ENCODE peak calls at places on chromosomes 3 and 15, in four cellular contexts. One of them, this sample, is unnamed.
A peak's percentile ranks its signal among the peaks of the same experiment; 100 is the strongest.

GRCh38 chr3:101281616-101282015 is 38.8 kb downstream of the IMPG2 start:
- DNase-seq in brain microvascular endothelial cell: no peak
- DNase-seq in fibroblast of mammary gland: no peak
- DNase-seq in WTC11: no peak
- DNase-seq in this sample: no peak

GRCh38 chr15:69552057-69552815 is 99.6 kb downstream of the RPLP1 start:
- DNase-seq in WTC11: no peak
- DNase-seq in fibroblast of mammary gland: no peak
- DNase-seq in brain microvascular endothelial cell: no peak
- DNase-seq in this sample: no peak

GRCh38 chr3:52441772-52442332 is 3.1 kb downstream of the SEMA3G start:
- DNase-seq in brain microvascular endothelial cell: no peak
- DNase-seq in fibroblast of mammary gland: no peak
- DNase-seq in WTC11: no peak
- DNase-seq in this sample: no peak

GRCh38 chr3:119352863-119353527 is 58.8 kb downstream of the ARHGAP31 start:
- DNase-seq in brain microvascular endothelial cell: peak; percentile 59
- DNase-seq in fibroblast of mammary gland: peak; percentile 69
- DNase-seq in WTC11: no peak
- DNase-seq in this sample: peak; percentile 23

GRCh38 chr3:159855599-159856495 is 132.8 kb upstream of the IL12A start:
- DNase-seq in WTC11: no peak
- DNase-seq in brain microvascular endothelial cell: no peak
- DNase-seq in fibroblast of mammary gland: peak; percentile 67
- DNase-seq in this sample: no peak

GRCh38 chr3:8607285-8608040 is 37.1 kb downstream of the SSUH2 start:
- DNase-seq in WTC11: peak; percentile 46
- DNase-seq in fibroblast of mammary gland: peak; percentile 78
- DNase-seq in brain microvascular endothelial cell: peak; percentile 80
- DNase-seq in this sample: no peak

GRCh38 chr3:177357352-177358084 is 160.2 kb upstream of the TBL1XR1 start:
- DNase-seq in brain microvascular endothelial cell: peak; percentile 88
- DNase-seq in WTC11: no peak
- DNase-seq in fibroblast of mammary gland: peak; percentile 90
- DNase-seq in this sample: peak; percentile 29

GRCh38 chr15:80242132-80242769 is 9.8 kb downstream of the CTXND1 start:
- DNase-seq in brain microvascular endothelial cell: no peak
- DNase-seq in WTC11: peak; percentile 73
- DNase-seq in fibroblast of mammary gland: peak; percentile 31
- DNase-seq in this sample: peak; percentile 25

GRCh38 chr15:85750319-85750806 is 44.4 kb downstream of the KLHL25 start:
- DNase-seq in fibroblast of mammary gland: peak; percentile 59
- DNase-seq in WTC11: no peak
- DNase-seq in brain microvascular endothelial cell: peak; percentile 18
- DNase-seq in this sample: no peak

GRCh38 chr15:72249138-72249825 is 18.3 kb upstream of the PKM start:
- DNase-seq in brain microvascular endothelial cell: no peak
- DNase-seq in WTC11: no peak
- DNase-seq in fibroblast of mammary gland: no peak
- DNase-seq in this sample: no peak

GRCh38 chr15:67433495-67434099 is 87.3 kb upstream of the C15orf61 start:
- DNase-seq in WTC11: peak; percentile 65
- DNase-seq in brain microvascular endothelial cell: peak; percentile 48
- DNase-seq in fibroblast of mammary gland: peak; percentile 69
- DNase-seq in this sample: peak; percentile 49

GRCh38 chr3:141830508-141830907 is 45.9 kb upstream of the ATP1B3 start:
- DNase-seq in fibroblast of mammary gland: no peak
- DNase-seq in brain microvascular endothelial cell: no peak
- DNase-seq in WTC11: no peak
- DNase-seq in this sample: no peak
- TF ChIP-seq CTCF in fibroblast of mammary gland: no peak
- TF ChIP-seq CTCF in brain microvascular endothelial cell: no peak
- TF ChIP-seq CTCF in WTC11: no peak
- TF ChIP-seq CTCF in this sample: no peak

GRCh38 chr15:95176794-95177577 is 945.6 kb downstream of the MCTP2 start:
- DNase-seq in fibroblast of mammary gland: no peak
- DNase-seq in brain microvascular endothelial cell: no peak
- DNase-seq in WTC11: no peak
- DNase-seq in this sample: no peak
- TF ChIP-seq CTCF in fibroblast of mammary gland: no peak
- TF ChIP-seq CTCF in brain microvascular endothelial cell: no peak
- TF ChIP-seq CTCF in WTC11: no peak
- TF ChIP-seq CTCF in this sample: no peak

GRCh38 chr3:50971487-50971924 is 296.8 kb downstream of the DOCK3 start:
- DNase-seq in WTC11: peak; percentile 48
- DNase-seq in fibroblast of mammary gland: peak; percentile 47
- DNase-seq in brain microvascular endothelial cell: peak; percentile 28
- DNase-seq in this sample: peak; percentile 60
- TF ChIP-seq CTCF in WTC11: peak; percentile 90
- TF ChIP-seq CTCF in fibroblast of mammary gland: peak; percentile 80
- TF ChIP-seq CTCF in brain microvascular endothelial cell: peak; percentile 84
- TF ChIP-seq CTCF in this sample: peak; percentile 90

DNA sequence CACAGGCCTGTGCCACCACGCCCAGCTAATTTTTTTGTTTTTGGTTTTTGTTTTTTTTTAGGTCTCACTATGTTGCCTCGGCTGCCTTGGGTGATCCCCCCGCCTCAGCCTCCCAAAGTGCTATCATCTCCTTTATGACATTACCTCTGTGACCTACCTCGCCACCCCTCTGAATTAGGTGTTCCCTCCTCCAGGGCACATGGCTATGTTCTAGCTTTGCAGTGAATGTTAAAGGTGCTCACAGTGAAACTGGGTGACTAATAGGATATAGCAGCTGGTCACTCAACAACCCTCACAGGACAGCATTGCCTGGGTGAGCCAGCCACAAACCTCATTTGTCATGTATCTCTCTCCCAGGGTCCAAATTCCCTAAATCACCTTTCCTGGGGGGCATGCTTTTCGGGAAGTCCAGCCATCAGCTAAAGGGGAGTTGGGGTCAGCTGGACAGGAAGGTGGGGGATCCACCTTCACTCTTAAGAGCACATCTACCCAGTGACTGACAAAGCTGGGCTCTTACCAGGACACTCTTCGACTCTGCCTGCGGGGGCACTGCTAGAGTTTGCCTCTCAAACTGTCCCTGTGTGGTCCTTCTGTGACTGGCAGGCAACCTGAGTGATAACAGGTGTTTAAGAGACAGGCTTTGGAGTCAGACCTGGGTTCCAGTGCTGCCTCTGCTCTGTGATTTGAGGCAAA is 1.6 kb upstream of the TTLL3 start:
- DNase-seq in fibroblast of mammary gland: peak; percentile 44
- DNase-seq in brain microvascular endothelial cell: peak; percentile 28
- DNase-seq in WTC11: peak; percentile 64
- DNase-seq in this sample: peak; percentile 79
- TF ChIP-seq CTCF in fibroblast of mammary gland: peak; percentile 37
- TF ChIP-seq CTCF in brain microvascular endothelial cell: peak; percentile 59
- TF ChIP-seq CTCF in WTC11: no peak
- TF ChIP-seq CTCF in this sample: peak; percentile 55

DNA sequence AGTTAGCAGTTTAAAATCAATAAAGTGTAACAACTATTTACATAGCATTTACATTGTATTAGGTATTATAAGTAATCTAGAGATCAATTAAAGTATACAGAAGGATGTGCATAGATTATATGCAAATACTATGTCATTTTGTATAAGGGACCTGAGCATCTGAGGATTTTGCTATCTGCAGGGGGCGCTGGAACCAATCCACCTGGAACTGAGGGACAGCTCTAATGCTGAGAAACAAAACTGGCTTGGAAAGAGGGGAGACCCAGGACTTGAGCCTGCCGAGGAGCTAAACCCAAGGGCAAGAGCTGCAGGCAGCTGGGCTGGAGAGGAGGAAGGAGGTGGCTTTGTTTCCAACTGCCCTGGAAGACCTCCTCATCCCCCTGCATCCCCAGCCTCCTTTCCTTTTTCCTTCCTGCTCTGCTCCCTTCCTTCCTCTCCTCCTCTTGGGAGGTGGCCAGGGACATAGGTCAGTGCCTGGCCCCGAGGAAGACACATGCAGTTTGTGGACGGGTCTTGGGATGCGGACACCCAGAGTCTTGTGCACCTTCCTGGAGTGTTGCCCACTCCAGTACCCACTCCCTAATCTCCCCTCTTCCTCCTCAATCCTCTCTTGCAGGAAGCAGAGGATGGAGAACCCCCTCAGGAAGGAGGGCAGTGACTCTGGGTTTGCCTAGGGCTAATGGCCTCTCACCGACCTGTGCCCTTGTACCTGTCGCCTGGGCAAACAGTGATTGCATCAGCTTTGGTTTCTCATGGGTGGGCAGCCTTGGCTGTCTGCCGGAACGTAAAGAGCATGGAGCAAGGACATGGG is 826 bp upstream of the RTP3 start:
- DNase-seq in WTC11: peak; percentile 71
- DNase-seq in fibroblast of mammary gland: no peak
- DNase-seq in brain microvascular endothelial cell: no peak
- DNase-seq in this sample: peak; percentile 76
- TF ChIP-seq CTCF in WTC11: peak; percentile 19
- TF ChIP-seq CTCF in fibroblast of mammary gland: peak; percentile 30
- TF ChIP-seq CTCF in brain microvascular endothelial cell: peak; percentile 68
- TF ChIP-seq CTCF in this sample: peak; percentile 36

DNA sequence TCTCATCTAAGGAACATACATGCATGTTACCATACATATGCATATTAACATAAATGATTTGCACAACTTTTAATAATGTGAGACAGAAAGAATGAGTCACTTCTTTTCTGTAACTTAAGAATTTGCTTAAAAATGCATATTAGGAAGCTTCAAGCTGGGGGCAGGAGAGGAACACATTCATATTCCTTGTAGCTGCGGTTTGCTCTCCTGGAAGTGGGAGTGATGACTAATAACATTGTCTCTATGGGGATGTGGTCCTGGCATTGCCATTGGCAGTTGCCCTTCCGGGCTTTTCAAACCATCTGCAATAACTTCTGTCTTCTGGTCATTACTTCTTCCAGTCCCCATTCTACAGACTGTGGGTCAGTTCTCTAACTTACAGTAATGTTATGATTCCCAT is 15.6 kb downstream of the CHST2 start:
- DNase-seq in fibroblast of mammary gland: peak; percentile 96
- DNase-seq in WTC11: no peak
- DNase-seq in brain microvascular endothelial cell: peak; percentile 94
- DNase-seq in this sample: no peak
- TF ChIP-seq CTCF in fibroblast of mammary gland: peak; percentile 34
- TF ChIP-seq CTCF in WTC11: no peak
- TF ChIP-seq CTCF in brain microvascular endothelial cell: peak; percentile 28
- TF ChIP-seq CTCF in this sample: no peak

This sample was measured in activated CD8-positive, alpha-beta T cell treated with anti-CD3 and anti-CD28 coated beads for 36 hours.